ENCODE peak calls at places on chromosomes 13 and 19, in four cellular contexts. One of them, this sample, is unnamed.

GRCh38 chr13:50248537-50249521 is 233.6 kb downstream of the KCNRG start:
- DNase-seq in epithelial cell of esophagus: no peak
- DNase-seq in brain microvascular endothelial cell: no peak
- DNase-seq in ureter: no peak
- DNase-seq in this sample: no peak

GRCh38 chr19:46748325-46749109 is 2.3 kb upstream of the STRN4 start:
- DNase-seq in epithelial cell of esophagus: peak
- DNase-seq in brain microvascular endothelial cell: peak
- DNase-seq in ureter: no peak
- DNase-seq in this sample: no peak

GRCh38 chr19:42242071-42242511 is 311 bp downstream of the GSK3A start:
- DNase-seq in epithelial cell of esophagus: no peak
- DNase-seq in brain microvascular endothelial cell: no peak
- DNase-seq in ureter: peak
- DNase-seq in this sample: no peak

GRCh38 chr13:46288570-46289259 is 77.0 kb downstream of the LRRC63 start:
- DNase-seq in epithelial cell of esophagus: peak
- DNase-seq in brain microvascular endothelial cell: peak
- DNase-seq in ureter: no peak
- DNase-seq in this sample: peak

GRCh38 chr19:34265221-34265650 is 10.9 kb downstream of the GARRE1 start:
- DNase-seq in epithelial cell of esophagus: peak
- DNase-seq in brain microvascular endothelial cell: no peak
- DNase-seq in ureter: no peak
- DNase-seq in this sample: no peak

GRCh38 chr13:100051070-100051469 is 37.8 kb upstream of the PCCA start:
- DNase-seq in epithelial cell of esophagus: no peak
- DNase-seq in brain microvascular endothelial cell: no peak
- DNase-seq in ureter: no peak
- DNase-seq in this sample: no peak

GRCh38 chr19:51166846-51167490 is 24.9 kb downstream of the SIGLEC7 start:
- DNase-seq in epithelial cell of esophagus: no peak
- DNase-seq in brain microvascular endothelial cell: no peak
- DNase-seq in ureter: no peak
- DNase-seq in this sample: no peak

GRCh38 chr13:93867481-93867880 is 612.0 kb downstream of the DCT start:
- DNase-seq in epithelial cell of esophagus: peak
- DNase-seq in brain microvascular endothelial cell: no peak
- DNase-seq in ureter: no peak
- DNase-seq in this sample: no peak

GRCh38 chr13:76711515-76712182 is 174.6 kb downstream of the KCTD12 start:
- DNase-seq in epithelial cell of esophagus: peak
- DNase-seq in brain microvascular endothelial cell: peak
- DNase-seq in ureter: no peak
- DNase-seq in this sample: no peak

GRCh38 chr19:13210941-13211340 is 60.7 kb downstream of the IER2 start:
- DNase-seq in epithelial cell of esophagus: no peak
- DNase-seq in brain microvascular endothelial cell: no peak
- DNase-seq in ureter: no peak
- DNase-seq in this sample: no peak

GRCh38 chr13:100883453-100883852 is 208.9 kb upstream of the TMTC4 start:
- DNase-seq in epithelial cell of esophagus: no peak
- DNase-seq in brain microvascular endothelial cell: no peak
- DNase-seq in ureter: no peak
- DNase-seq in this sample: no peak

GRCh38 chr19:1818549-1819195 is 6.6 kb upstream of the ATP8B3 start:
- DNase-seq in epithelial cell of esophagus: peak
- DNase-seq in brain microvascular endothelial cell: no peak
- DNase-seq in ureter: no peak
- DNase-seq in this sample: no peak

GRCh38 chr19:21221653-21222052 is 79.8 kb downstream of the ZNF431 start:
- DNase-seq in epithelial cell of esophagus: no peak
- DNase-seq in brain microvascular endothelial cell: no peak
- DNase-seq in ureter: no peak
- DNase-seq in this sample: no peak

GRCh38 chr13:48175200-48175599 is 57.8 kb upstream of the ITM2B start:
- DNase-seq in epithelial cell of esophagus: no peak
- DNase-seq in brain microvascular endothelial cell: no peak
- DNase-seq in ureter: no peak
- DNase-seq in this sample: no peak

GRCh38 chr19:38679839-38680238 is 32.4 kb downstream of the ACTN4 start:
- DNase-seq in epithelial cell of esophagus: peak
- DNase-seq in brain microvascular endothelial cell: no peak
- DNase-seq in ureter: no peak
- DNase-seq in this sample: no peak

GRCh38 chr13:39415003-39415402 is 188.0 kb downstream of the LHFPL6 start:
- DNase-seq in epithelial cell of esophagus: no peak
- DNase-seq in brain microvascular endothelial cell: no peak
- DNase-seq in ureter: no peak
- DNase-seq in this sample: no peak

GRCh38 chr13:50697746-50698526 is 145.6 kb downstream of the DLEU7 start:
- DNase-seq in epithelial cell of esophagus: peak
- DNase-seq in brain microvascular endothelial cell: no peak
- DNase-seq in ureter: no peak
- DNase-seq in this sample: no peak

GRCh38 chr19:3132971-3133792 is 2.7 kb upstream of the GNA15 start:
- DNase-seq in epithelial cell of esophagus: peak
- DNase-seq in brain microvascular endothelial cell: peak
- DNase-seq in ureter: no peak
- DNase-seq in this sample: peak

GRCh38 chr19:43462887-43463380 is 2.5 kb downstream of the LYPD3 start:
- DNase-seq in epithelial cell of esophagus: no peak
- DNase-seq in brain microvascular endothelial cell: no peak
- DNase-seq in ureter: no peak
- DNase-seq in this sample: no peak

GRCh38 chr13:109704771-109705628 is 81.4 kb downstream of the IRS2 start:
- DNase-seq in epithelial cell of esophagus: peak
- DNase-seq in brain microvascular endothelial cell: no peak
- DNase-seq in ureter: no peak
- DNase-seq in this sample: no peak

GRCh38 chr19:33156354-33156753 is 24.4 kb downstream of the WDR88 start:
- DNase-seq in epithelial cell of esophagus: peak
- DNase-seq in brain microvascular endothelial cell: peak
- DNase-seq in ureter: no peak
- DNase-seq in this sample: no peak

GRCh38 chr13:75489502-75490263 is 7.7 kb upstream of the TBC1D4 start:
- DNase-seq in epithelial cell of esophagus: peak
- DNase-seq in brain microvascular endothelial cell: no peak
- DNase-seq in ureter: no peak
- DNase-seq in this sample: peak

GRCh38 chr19:2567580-2567979 is 91.7 kb downstream of the GADD45B start:
- DNase-seq in epithelial cell of esophagus: no peak
- DNase-seq in brain microvascular endothelial cell: no peak
- DNase-seq in ureter: no peak
- DNase-seq in this sample: no peak

GRCh38 chr19:35222373-35223005 is 6.0 kb downstream of the FAM187B start:
- DNase-seq in epithelial cell of esophagus: no peak
- DNase-seq in brain microvascular endothelial cell: no peak
- DNase-seq in ureter: peak
- DNase-seq in this sample: no peak

GRCh38 chr19:37691881-37692504 is 27.6 kb downstream of the ZNF607 start:
- DNase-seq in epithelial cell of esophagus: peak
- DNase-seq in brain microvascular endothelial cell: peak
- DNase-seq in ureter: peak
- DNase-seq in this sample: peak

GRCh38 chr19:6274756-6275155 is 5.0 kb downstream of the MLLT1 start:
- DNase-seq in epithelial cell of esophagus: no peak
- DNase-seq in brain microvascular endothelial cell: no peak
- DNase-seq in ureter: no peak
- DNase-seq in this sample: no peak

GRCh38 chr13:73103238-73103637 is 44.4 kb downstream of the KLF5 start:
- DNase-seq in epithelial cell of esophagus: no peak
- DNase-seq in brain microvascular endothelial cell: no peak
- DNase-seq in ureter: no peak
- DNase-seq in this sample: no peak

GRCh38 chr13:37621811-37622361 is 23.3 kb upstream of the POSTN start:
- DNase-seq in epithelial cell of esophagus: no peak
- DNase-seq in brain microvascular endothelial cell: no peak
- DNase-seq in ureter: no peak
- DNase-seq in this sample: no peak